ENCODE peak calls at places on chromosomes 1 and 21, in five cellular contexts. V, S, K, F and M are unnamed samples. For H3K9me3, the result is how much of the 10 kb centered on the place peaks cover.

GRCh38 chr1:23590058-23590783 is 30.9 kb upstream of the ID3 start:
- DNase-seq in V (no peak), K (no peak), S (no peak), F (no peak), M (no peak)

GRCh38 chr1:157201767-157202166 is 63.6 kb upstream of the ETV3 start:
- DNase-seq in K (no peak), S (no peak), V (no peak), F (no peak), M (no peak)

GRCh38 chr1:244340396-244340795 is 111.3 kb downstream of the ADSS2 start:
- DNase-seq in S (no peak), K (no peak), V (no peak), F (no peak), M (no peak)

GRCh38 chr1:42940851-42941639 is 17.6 kb downstream of the SLC2A1 start:
- DNase-seq in V (peak), S (peak), F (no peak), K (no peak), M (no peak)

GRCh38 chr1:185263292-185263691 is 53.8 kb downstream of the IVNS1ABP start:
- DNase-seq in S (no peak), F (no peak), K (no peak), V (no peak), M (no peak)

GRCh38 chr1:162944974-162945639 is 84.1 kb upstream of the CCDC190 start:
- DNase-seq in K (no peak), S (no peak), F (no peak), V (no peak), M (no peak)

GRCh38 chr1:25922064-25922632 is 15.9 kb upstream of the STMN1 start:
- DNase-seq in V (no peak), F (no peak), S (no peak), K (no peak), M (no peak)

GRCh38 chr1:93734999-93735398 is 53.4 kb upstream of the BCAR3 start:
- DNase-seq in K (no peak), F (no peak), V (no peak), S (no peak), M (no peak)

GRCh38 chr1:165900576-165901380 is 73.4 kb downstream of the UCK2 start:
- DNase-seq in F (no peak), K (peak), V (no peak), S (no peak), M (no peak)

GRCh38 chr1:245085508-245086095 is 69.2 kb upstream of the KIF26B start:
- DNase-seq in K (no peak), S (no peak), V (peak), F (no peak), M (no peak)

DNA sequence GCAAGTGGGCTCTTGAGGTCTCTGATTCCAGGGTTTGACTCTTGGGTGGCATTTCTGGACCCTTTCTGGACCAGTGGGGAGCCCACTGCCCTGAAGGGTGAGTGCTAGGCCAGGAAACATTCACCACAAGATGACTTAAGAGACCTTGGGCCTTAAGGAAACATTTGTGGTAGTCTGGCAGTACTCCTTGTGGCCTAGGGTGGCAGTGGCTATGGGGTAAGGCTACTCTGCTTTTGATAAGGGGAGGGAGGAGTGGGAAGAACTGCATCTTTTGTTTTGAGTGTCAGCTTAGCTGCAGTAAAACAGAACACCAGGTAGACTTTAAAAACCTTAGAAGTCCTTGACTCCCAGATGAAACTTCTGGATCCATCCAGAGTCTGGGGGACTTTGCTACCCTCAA is 529.3 kb upstream of the LRRC7 start:
- DNase-seq in S (no peak), F (no peak), V (no peak), K (no peak), M (no peak)
- H3K9me3 ChIP-seq in S (under half), F (under half), V (under half), K (under half), M (under half)

GRCh38 chr1:154386643-154387352 is 18.3 kb upstream of the IL6R start:
- DNase-seq in S (no peak), K (no peak), F (no peak), V (no peak), M (peak)
- H3K9me3 ChIP-seq in S (under half), K (under half), F (under half), V (under half), M (under half)

GRCh38 chr1:49298304-49298703 is 521.6 kb upstream of the BEND5 start:
- DNase-seq in F (no peak), S (no peak), V (no peak), K (peak), M (no peak)

GRCh38 chr1:49297783-49298182 is 521.1 kb upstream of the BEND5 start:
- DNase-seq in K (no peak), V (no peak), F (no peak), S (no peak), M (no peak)

GRCh38 chr1:49293016-49293415 is 516.3 kb upstream of the BEND5 start:
- DNase-seq in S (no peak), V (no peak), F (no peak), K (no peak), M (no peak)

DNA sequence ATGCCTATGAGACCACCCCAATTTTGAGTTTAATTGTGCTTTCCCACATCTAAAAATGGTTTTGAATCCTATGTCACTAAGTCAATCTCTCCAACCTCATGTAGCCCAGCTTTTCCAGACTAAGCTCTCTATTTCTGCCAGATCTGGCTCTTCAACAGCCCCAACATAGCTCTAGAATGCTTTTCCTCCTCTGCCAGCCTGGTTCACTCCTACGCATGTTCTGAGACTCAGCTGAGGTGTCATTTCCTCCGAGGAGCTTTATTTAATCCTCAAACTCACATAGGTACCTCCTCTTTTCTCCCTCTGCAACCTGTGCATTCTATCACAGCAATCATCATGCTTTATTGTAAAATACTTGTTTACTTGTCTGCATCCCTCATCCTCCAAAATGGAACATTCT is 517.8 kb upstream of the BEND5 start:
- DNase-seq in F (no peak), S (no peak), K (no peak), V (no peak), M (no peak)
- H3K9me3 ChIP-seq in F (under half), S (under half), K (under half), V (under half), M (under half)

GRCh38 chr1:238401138-238401537 is 510.4 kb upstream of the ZP4 start:
- DNase-seq in V (no peak), K (no peak), S (no peak), F (no peak), M (no peak)
- H3K9me3 ChIP-seq in V (under half), K (under half), S (under half), F (under half), M (under half)

GRCh38 chr1:246515390-246516005 is 8.4 kb upstream of the SMYD3 start:
- DNase-seq in K (no peak), F (no peak), V (no peak), S (no peak), M (no peak)
- H3K9me3 ChIP-seq in K (under half), F (half or more), V (half or more), S (under half), M (under half)

DNA sequence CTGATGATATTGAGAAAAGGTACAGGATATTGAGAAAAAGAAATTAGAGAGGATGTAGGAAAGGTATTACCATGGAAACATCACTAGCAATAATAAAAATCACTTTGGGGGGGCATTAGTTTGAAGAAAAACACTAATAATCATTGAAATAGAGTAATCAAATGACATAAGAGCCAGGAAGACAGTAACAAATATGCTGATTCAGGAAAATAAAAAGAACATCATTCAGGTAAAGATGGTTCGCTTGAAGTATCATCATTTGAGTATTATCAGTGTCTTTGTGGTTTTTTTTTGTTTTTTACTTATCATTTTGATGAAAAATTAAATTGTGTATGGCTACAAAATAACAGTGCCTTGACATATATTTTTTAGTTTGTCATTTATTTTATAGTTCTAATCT is 164.5 kb downstream of the IFI44 start:
- DNase-seq in S (no peak), V (no peak), K (no peak), F (no peak), M (no peak)
- H3K9me3 ChIP-seq in S (under half), V (under half), K (under half), F (under half), M (under half)

GRCh38 chr1:227815468-227816409 is at the start of gene PRSS38:
- DNase-seq in V (no peak), S (no peak), K (no peak), F (no peak), M (no peak)
- H3K9me3 ChIP-seq in V (under half), S (under half), K (under half), F (under half), M (under half)

GRCh38 chr21:30642564-30642963 is at the start of gene KRTAP20-3:
- DNase-seq in K (no peak), V (no peak), F (no peak), S (no peak), M (no peak)
- H3K9me3 ChIP-seq in K (under half), V (under half), F (under half), S (under half), M (under half)

DNA sequence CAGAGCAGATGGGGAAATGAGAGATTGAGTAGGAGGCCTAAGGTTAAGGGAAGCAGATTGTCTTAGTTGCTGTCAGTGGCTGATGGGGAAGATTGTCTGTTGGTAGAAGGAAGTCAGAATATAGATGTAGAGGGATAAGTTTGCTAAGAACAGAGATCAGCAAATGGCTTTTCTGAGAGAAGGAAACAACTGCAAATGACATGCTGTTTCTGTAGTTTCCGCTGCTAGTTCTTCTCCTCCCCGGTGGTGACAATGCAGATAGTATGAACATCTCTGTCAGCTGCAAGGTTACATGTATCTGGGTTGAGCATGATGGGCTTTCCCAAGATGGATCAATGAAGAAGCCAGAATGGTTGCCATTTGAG is 830 bp downstream of the CD1C start:
- DNase-seq in F (no peak), K (no peak), S (no peak), V (no peak), M (no peak)
- H3K9me3 ChIP-seq in F (under half), K (under half), S (under half), V (under half), M (under half)